ENCODE peak calls at places on chromosomes 7 and 10, in five cellular contexts. E is dorsolateral prefrontal cortex; X is CD8-positive, alpha-beta T cell; G is tibial nerve; R is thoracic aorta. S is an unnamed sample.

GRCh38 chr7:132654150-132654549 is 77.9 kb upstream of the PLXNA4 start:
- DNase-seq in E (no peak), X (no peak), G (no peak), R (no peak), S (no peak)

GRCh38 chr10:94320285-94320914 is 42.3 kb downstream of the NOC3L start:
- DNase-seq in E (peak), X (peak), G (peak), R (no peak), S (peak)

GRCh38 chr10:61869772-61870520 is 31.6 kb upstream of the ARID5B start:
- DNase-seq in E (no peak), X (no peak), G (no peak), R (no peak), S (peak)

GRCh38 chr7:465710-466400 is 53.8 kb downstream of the PDGFA start:
- DNase-seq in E (no peak), X (no peak), G (no peak), R (no peak), S (no peak)

GRCh38 chr10:88315746-88316145 is 267.4 kb downstream of the RNLS start:
- DNase-seq in E (no peak), X (no peak), G (no peak), R (no peak), S (no peak)

GRCh38 chr7:128444242-128444641 is 11.4 kb upstream of the HILPDA start:
- DNase-seq in E (no peak), X (no peak), G (no peak), R (no peak), S (no peak)

GRCh38 chr10:48399056-48399541 is 92.6 kb downstream of the MAPK8 start:
- DNase-seq in E (no peak), X (no peak), G (no peak), R (no peak), S (no peak)

GRCh38 chr10:130357951-130358350 is 221.8 kb downstream of the GLRX3 start:
- DNase-seq in E (no peak), X (no peak), G (no peak), R (no peak), S (no peak)

GRCh38 chr7:116540743-116541142 is 15.9 kb downstream of the CAV1 start:
- DNase-seq in E (no peak), X (no peak), G (no peak), R (no peak), S (no peak)

GRCh38 chr10:79230563-79231249 is 116.6 kb upstream of the PPIF start:
- DNase-seq in E (no peak), X (no peak), G (no peak), R (no peak), S (no peak)

GRCh38 chr7:70574970-70575799 is 556.8 kb upstream of the GALNT17 start:
- DNase-seq in E (peak), X (no peak), G (no peak), R (no peak), S (peak)

GRCh38 chr10:14173391-14173705 is 157.4 kb downstream of the FRMD4A start:
- DNase-seq in E (no peak), X (no peak), G (no peak), R (no peak), S (no peak)

GRCh38 chr10:130824230-130825014 is 487.1 kb downstream of the TCERG1L start:
- DNase-seq in E (no peak), X (no peak), G (no peak), R (no peak), S (no peak)

GRCh38 chr10:120480848-120481247 is 23.8 kb downstream of the PLPP4 start:
- DNase-seq in E (no peak), X (no peak), G (no peak), R (no peak), S (no peak)

GRCh38 chr7:149367417-149367816 is 93.4 kb downstream of the ZNF777 start:
- DNase-seq in E (no peak), X (no peak), G (no peak), R (no peak), S (no peak)

GRCh38 chr7:150969483-150969874 is 8.6 kb downstream of the KCNH2 start:
- DNase-seq in E (peak), X (no peak), G (no peak), R (no peak), S (no peak)

GRCh38 chr10:31146496-31147219 is 115.0 kb upstream of the ZNF438 start:
- DNase-seq in E (no peak), X (no peak), G (no peak), R (no peak), S (peak)

GRCh38 chr7:57449904-57450303 is at the start of gene ZNF716:
- DNase-seq in E (no peak), X (no peak), G (no peak), R (no peak), S (no peak)

GRCh38 chr7:149245244-149245643 is 5.8 kb downstream of the ZNF212 start:
- DNase-seq in E (no peak), X (no peak), G (no peak), R (no peak), S (no peak)

GRCh38 chr7:68963547-68963946 is 634.7 kb upstream of the AUTS2 start:
- DNase-seq in E (no peak), X (no peak), G (no peak), R (no peak), S (no peak)

GRCh38 chr7:16189026-16189715 is 232.2 kb downstream of the CRPPA start:
- DNase-seq in E (no peak), X (no peak), G (no peak), R (no peak), S (no peak)

GRCh38 chr7:44172803-44173424 is 16.3 kb downstream of the GCK start:
- DNase-seq in E (no peak), X (no peak), G (no peak), R (no peak), S (no peak)

GRCh38 chr7:156074084-156074483 is 261.8 kb upstream of the SHH start:
- DNase-seq in E (no peak), X (no peak), G (no peak), R (no peak), S (no peak)

DNA sequence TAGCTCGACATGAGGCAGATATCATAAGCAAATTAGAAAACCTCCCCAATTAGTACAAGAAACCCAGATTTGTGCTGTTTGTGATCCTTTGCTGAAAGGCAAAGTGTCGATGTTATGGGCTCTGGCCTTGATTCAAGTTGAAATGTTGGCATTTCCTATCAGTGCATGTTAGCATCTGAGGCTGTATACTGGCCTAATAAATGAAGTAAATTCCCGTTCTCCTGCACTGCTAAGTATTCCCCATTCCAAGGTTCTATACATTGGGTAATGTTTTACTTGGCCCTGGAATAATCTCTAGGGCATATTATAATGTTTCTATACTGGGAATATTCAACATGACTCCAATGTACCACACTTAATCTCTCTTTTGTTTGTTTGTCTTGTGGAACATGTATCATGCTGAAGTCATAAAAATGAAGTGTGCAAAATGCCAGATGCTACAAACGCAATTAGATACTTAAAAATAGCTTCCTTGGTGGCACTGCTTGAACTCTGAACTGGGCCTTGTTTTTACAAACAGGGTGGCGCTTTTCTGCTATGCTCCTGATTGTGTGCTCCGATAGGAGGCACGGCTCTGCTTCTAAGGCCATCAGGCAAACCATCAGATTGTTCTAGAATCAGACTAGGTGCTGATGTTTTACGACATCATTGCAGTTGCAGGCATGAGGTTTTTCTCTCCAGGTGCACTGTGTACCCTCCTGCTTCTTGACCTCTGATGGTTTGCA is 156.7 kb upstream of the TCF7L2 start:
- DNase-seq in E (no peak), X (no peak), G (no peak), R (no peak), S (peak)
- H3K4me3 ChIP-seq in E (peak), X (no peak), G (no peak), R (peak), S (peak)

DNA sequence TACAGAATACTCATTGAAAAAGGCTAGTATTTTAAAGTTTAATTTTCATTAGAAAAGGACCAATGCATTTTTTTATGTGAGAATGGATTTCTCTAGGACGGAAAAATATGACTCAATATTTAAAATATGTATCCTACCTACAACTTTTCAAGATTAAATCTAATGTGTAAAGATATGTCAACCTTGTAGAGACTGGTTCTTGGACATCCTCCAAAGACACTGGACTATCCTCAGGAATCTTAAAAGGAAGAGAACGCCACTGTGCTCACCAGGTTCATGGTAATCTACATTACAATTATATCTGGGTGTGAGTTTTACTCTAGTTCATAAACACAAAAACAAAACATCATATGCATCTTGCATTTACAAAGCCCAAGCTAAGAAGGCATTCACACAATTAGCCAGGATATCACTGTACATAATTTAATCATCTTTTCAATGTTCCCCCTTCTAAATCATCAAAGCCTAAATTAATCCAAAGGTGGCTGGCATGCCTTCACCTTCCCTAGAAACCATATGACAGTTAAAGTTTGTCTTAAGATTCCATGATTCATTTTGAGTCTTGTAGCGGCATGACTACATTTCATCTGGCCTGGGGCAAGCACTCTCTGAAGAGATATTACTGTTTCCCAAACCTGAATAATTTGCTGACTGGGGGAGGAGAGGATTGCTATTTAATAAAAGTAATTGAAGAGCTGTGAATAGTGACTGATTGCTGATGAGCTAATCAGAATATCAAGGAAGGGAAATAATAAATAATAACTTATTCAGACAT is 12.0 kb downstream of the SGCE start:
- DNase-seq in E (no peak), X (no peak), G (no peak), R (no peak), S (no peak)
- H3K27ac ChIP-seq in E (no peak), X (no peak), G (no peak), R (no peak), S (no peak)

GRCh38 chr7:55084307-55084706 is 65.5 kb downstream of the EGFR start:
- DNase-seq in E (no peak), X (no peak), G (no peak), R (no peak), S (no peak)

GRCh38 chr7:55085511-55086412 is 66.9 kb downstream of the EGFR start:
- DNase-seq in E (no peak), X (no peak), G (no peak), R (no peak), S (no peak)

GRCh38 chr7:55087521-55087961 is 68.7 kb downstream of the EGFR start:
- DNase-seq in E (no peak), X (no peak), G (no peak), R (no peak), S (no peak)

GRCh38 chr7:55083206-55083605 is 64.4 kb downstream of the EGFR start:
- DNase-seq in E (no peak), X (no peak), G (no peak), R (no peak), S (no peak)

GRCh38 chr7:55086413-55087201 is 67.8 kb downstream of the EGFR start:
- DNase-seq in E (no peak), X (no peak), G (no peak), R (no peak), S (peak)
- H3K4me3 ChIP-seq in E (no peak), X (no peak), G (peak), R (peak), S (peak)

GRCh38 chr7:140517546-140518369 is 38.5 kb upstream of the MKRN1 start:
- DNase-seq in E (peak), X (peak), G (peak), R (peak), S (peak)

GRCh38 chr7:140521426-140521825 is 42.1 kb upstream of the MKRN1 start:
- DNase-seq in E (no peak), X (no peak), G (no peak), R (no peak), S (no peak)

GRCh38 chr7:140518370-140519006 is 39.2 kb upstream of the MKRN1 start:
- DNase-seq in E (no peak), X (no peak), G (no peak), R (no peak), S (no peak)

DNA sequence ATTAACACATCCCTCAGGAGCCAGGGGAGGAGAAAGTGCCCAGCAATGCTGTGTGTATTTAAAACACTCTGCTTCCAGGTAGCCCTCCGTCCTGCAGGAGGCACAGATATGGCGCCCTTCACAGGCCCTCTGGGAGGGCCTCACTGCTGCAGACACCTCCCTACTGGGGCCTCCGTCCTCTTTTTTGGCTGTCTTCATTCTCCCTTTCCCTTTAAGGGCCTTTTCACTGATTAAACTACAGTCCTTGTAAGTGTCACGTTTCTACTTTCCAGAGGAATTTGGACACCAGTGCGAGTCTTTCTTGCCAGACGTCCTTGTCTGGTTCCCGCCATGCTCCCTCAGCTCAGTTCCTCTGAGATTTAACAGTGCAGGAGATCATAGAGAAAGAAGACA is 39.7 kb upstream of the MKRN1 start:
- DNase-seq in E (no peak), X (no peak), G (no peak), R (no peak), S (no peak)
- H3K27ac ChIP-seq in E (no peak), X (no peak), G (peak), R (no peak), S (no peak)

GRCh38 chr10:73810358-73810734 is 1.1 kb downstream of the NDST2 start:
- DNase-seq in E (no peak), X (no peak), G (no peak), R (no peak), S (no peak)

GRCh38 chr10:73810735-73811465 is 498 bp downstream of the NDST2 start:
- DNase-seq in E (peak), X (peak), G (no peak), R (no peak), S (no peak)

GRCh38 chr10:73808021-73808815 is 3.2 kb downstream of the NDST2 start:
- DNase-seq in E (no peak), X (no peak), G (no peak), R (no peak), S (no peak)

GRCh38 chr10:73807471-73807870 is 3.9 kb downstream of the NDST2 start:
- DNase-seq in E (no peak), X (no peak), G (no peak), R (no peak), S (no peak)

DNA sequence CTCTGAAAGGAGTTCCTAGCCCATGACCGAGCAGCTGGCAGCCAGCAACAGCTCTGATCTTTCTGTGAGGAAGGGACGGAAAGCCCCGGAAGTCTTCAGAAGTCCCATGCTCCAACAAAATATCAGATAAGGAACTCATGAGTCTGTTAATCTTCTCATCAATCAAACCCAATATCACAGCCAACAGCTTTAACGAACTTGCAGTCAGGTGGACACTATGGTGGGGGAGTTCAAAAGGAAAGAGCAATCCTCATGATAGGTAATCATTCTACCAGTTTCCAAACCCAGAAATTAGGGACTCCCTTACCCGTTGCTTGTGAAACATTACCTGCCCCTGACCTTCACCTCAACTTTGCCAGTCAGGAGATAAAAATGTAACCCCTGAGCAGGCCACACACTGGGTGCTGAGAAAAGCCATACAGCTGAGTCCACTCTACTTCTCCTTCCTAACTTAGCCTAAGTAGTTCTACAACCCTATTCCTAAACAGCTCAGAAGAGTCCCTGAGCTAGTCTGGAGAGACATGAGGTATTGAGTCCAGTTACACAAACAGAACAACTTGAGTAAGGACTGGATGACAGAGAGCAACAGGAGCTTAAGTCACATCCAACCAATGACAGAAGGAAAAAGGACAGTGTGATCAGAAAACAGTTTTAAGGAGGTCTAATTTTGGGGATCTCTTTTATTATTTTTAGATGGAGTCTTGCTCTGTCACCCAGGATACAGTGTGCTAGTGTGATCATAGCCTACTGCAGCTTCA is 2.2 kb downstream of the NDST2 start:
- DNase-seq in E (no peak), X (no peak), G (no peak), R (no peak), S (no peak)
- H3K4me3 ChIP-seq in E (no peak), X (no peak), G (no peak), R (no peak), S (no peak)

DNA sequence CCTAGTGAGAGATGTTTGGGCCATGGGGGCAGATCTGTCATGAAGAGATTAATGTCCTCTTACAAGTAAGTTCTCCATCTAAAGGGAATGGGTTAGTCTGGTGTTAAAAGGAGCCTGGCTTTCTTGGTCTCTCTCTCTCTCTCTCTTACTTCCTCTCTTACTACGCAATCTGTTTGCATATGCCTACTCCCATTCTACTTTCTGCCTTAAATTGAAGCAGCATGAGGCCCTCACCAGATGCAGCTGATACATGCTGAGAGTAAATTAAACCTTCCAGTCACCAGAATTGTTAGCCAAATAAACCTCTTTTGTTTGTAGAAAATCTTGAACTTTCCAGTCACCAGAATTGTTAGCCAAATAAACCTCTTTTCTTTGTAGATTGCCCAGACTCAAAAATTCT is 884.1 kb downstream of the NRG3 start:
- DNase-seq in E (no peak), X (no peak), G (no peak), R (no peak), S (no peak)
- H3K27ac ChIP-seq in E (no peak), X (no peak), G (no peak), R (no peak), S (no peak)

S was measured in SJCRH30.